ENCODE peak calls at places on chromosomes 5 and 9, in nine cellular contexts. G, U, T, H, Z, F, S, P and O are unnamed samples.

GRCh38 chr5:170635706-170636105 is 131.9 kb downstream of the KCNIP1 start:
- DNase-seq in G (no peak), U (no peak), T (no peak), H (no peak), Z (no peak), F (peak; percentile 46), S (no peak), P (no peak), O (no peak)

GRCh38 chr5:169717298-169717697 is 80.2 kb downstream of the DOCK2 start:
- DNase-seq in G (no peak), U (no peak), T (no peak), H (peak; percentile 53), Z (peak; percentile 67), F (no peak), S (no peak), P (no peak), O (peak; percentile 88)

GRCh38 chr9:121316852-121317373 is 49.0 kb downstream of the GSN start:
- DNase-seq in G (no peak), U (no peak), T (no peak), H (no peak), Z (no peak), F (no peak), S (no peak), P (no peak), O (no peak)

GRCh38 chr9:134215709-134216448 is 51.5 kb upstream of the RNU6ATAC start:
- DNase-seq in G (no peak), U (no peak), T (peak; percentile 66), H (no peak), Z (peak; percentile 32), F (no peak), S (no peak), P (no peak), O (no peak)

GRCh38 chr9:79014929-79015699 is 556.7 kb upstream of the TLE4 start:
- DNase-seq in G (peak; percentile 70), U (no peak), T (no peak), H (no peak), Z (peak; percentile 54), F (no peak), S (no peak), P (no peak), O (no peak)

GRCh38 chr9:4706971-4707622 is 27.7 kb downstream of the CDC37L1 start:
- DNase-seq in G (no peak), U (no peak), T (no peak), H (no peak), Z (no peak), F (no peak), S (no peak), P (no peak), O (no peak)

GRCh38 chr5:38547257-38547656 is 9.2 kb downstream of the LIFR start:
- DNase-seq in G (no peak), U (no peak), T (no peak), H (no peak), Z (no peak), F (no peak), S (no peak), P (no peak), O (no peak)

GRCh38 chr5:8675182-8675581 is 806.2 kb downstream of the MTRR start:
- DNase-seq in G (no peak), U (no peak), T (no peak), H (no peak), Z (no peak), F (no peak), S (no peak), P (no peak), O (no peak)

GRCh38 chr5:3352711-3353110 is 242.9 kb upstream of the IRX1 start:
- DNase-seq in G (no peak), U (no peak), T (no peak), H (no peak), Z (no peak), F (peak; percentile 35), S (no peak), P (no peak), O (no peak)

GRCh38 chr9:92607088-92607487 is 62.8 kb downstream of the IPPK start:
- DNase-seq in G (no peak), U (no peak), T (peak; percentile 42), H (peak; percentile 30), Z (peak; percentile 77), F (no peak), S (no peak), P (no peak), O (peak; percentile 57)

GRCh38 chr5:32642276-32643002 is 57.1 kb downstream of the SUB1 start:
- DNase-seq in G (no peak), U (no peak), T (no peak), H (no peak), Z (peak; percentile 65), F (no peak), S (no peak), P (no peak), O (no peak)

GRCh38 chr5:113607361-113607760 is 93.9 kb downstream of the YTHDC2 start:
- DNase-seq in G (no peak), U (no peak), T (no peak), H (no peak), Z (no peak), F (no peak), S (no peak), P (no peak), O (no peak)

GRCh38 chr9:98326402-98327248 is 71.2 kb upstream of the TBC1D2 start:
- DNase-seq in G (no peak), U (no peak), T (no peak), H (no peak), Z (peak; percentile 14), F (no peak), S (no peak), P (no peak), O (peak; percentile 24)

GRCh38 chr9:17531642-17532254 is 47.1 kb upstream of the SH3GL2 start:
- DNase-seq in G (peak; percentile 28), U (no peak), T (no peak), H (peak; percentile 3), Z (peak; percentile 53), F (no peak), S (no peak), P (no peak), O (peak; percentile 22)

GRCh38 chr9:114382951-114383865 is 4.6 kb downstream of the AKNA start:
- DNase-seq in G (no peak), U (peak; percentile 70), T (peak; percentile 66), H (no peak), Z (no peak), F (peak; percentile 83), S (peak; percentile 73), P (no peak), O (no peak)

GRCh38 chr5:75933489-75933888 is 149.7 kb upstream of the SV2C start:
- DNase-seq in G (no peak), U (no peak), T (no peak), H (no peak), Z (no peak), F (no peak), S (no peak), P (no peak), O (no peak)